ENCODE peak calls at places on chromosomes 7 and 10, in nine cellular contexts. C is right cardiac atrium, X is brain microvascular endothelial cell, J is H7, L is ascending aorta, E is AG10803, B is astrocyte of the spinal cord, O is adrenal gland, A is left ventricle myocardium inferior. N is an unnamed sample.

GRCh38 chr7:2921748-2922147 is 77.6 kb upstream of the GNA12 start:
- DNase-seq in E (no peak), C (no peak), B (no peak), O (no peak), X (no peak), J (peak; percentile 91), A (no peak), L (no peak), N (no peak)

GRCh38 chr10:131146790-131147189 is 164.7 kb downstream of the TCERG1L start:
- DNase-seq in A (no peak), X (no peak), C (no peak), J (no peak), L (no peak), E (no peak), O (peak; percentile 34), B (no peak), N (no peak)

GRCh38 chr7:18126274-18126673 is 98.6 kb upstream of the PRPS1L1 start:
- DNase-seq in A (no peak), C (no peak), E (no peak), B (no peak), J (no peak), X (no peak), O (no peak), L (no peak), N (no peak)

GRCh38 chr10:79380125-79380917 is 33.1 kb downstream of the PPIF start:
- DNase-seq in J (no peak), A (no peak), C (no peak), B (no peak), O (no peak), L (no peak), E (peak; percentile 83), X (no peak), N (no peak)

GRCh38 chr10:123424537-123424936 is 241.6 kb upstream of the GPR26 start:
- DNase-seq in A (no peak), X (no peak), C (no peak), J (no peak), E (no peak), B (no peak), O (no peak), L (no peak), N (no peak)

GRCh38 chr7:155069992-155070827 is at the start of gene HTR5A:
- DNase-seq in A (peak; percentile 74), E (peak; percentile 78), O (peak; percentile 91), B (peak; percentile 83), C (peak; percentile 85), J (peak; percentile 98), X (peak; percentile 83), L (no peak), N (peak; percentile 47)

GRCh38 chr7:147008530-147008929 is 891.9 kb downstream of the CNTNAP2 start:
- DNase-seq in C (no peak), X (no peak), B (no peak), A (no peak), O (no peak), E (no peak), J (no peak), L (no peak), N (no peak)

GRCh38 chr7:79612903-79613302 is 159.4 kb upstream of the MAGI2 start:
- DNase-seq in A (no peak), C (no peak), E (no peak), X (no peak), O (no peak), B (no peak), L (no peak), J (no peak), N (no peak)

GRCh38 chr7:47647213-47647985 is 65.5 kb upstream of the TNS3 start:
- DNase-seq in X (no peak), A (no peak), J (no peak), O (peak; percentile 40), B (no peak), C (no peak), E (no peak), L (no peak), N (peak; percentile 5)

GRCh38 chr10:69873141-69873540 is 71.4 kb downstream of the COL13A1 start:
- DNase-seq in O (no peak), C (no peak), A (no peak), J (peak; percentile 61), E (peak; percentile 44), L (no peak), X (no peak), B (no peak), N (no peak)

GRCh38 chr7:36315309-36315948 is 74.2 kb upstream of the ANLN start:
- DNase-seq in O (peak; percentile 24), X (no peak), J (peak; percentile 61), B (no peak), L (no peak), A (no peak), E (no peak), C (no peak), N (no peak)

GRCh38 chr10:96789571-96790108 is 42.5 kb upstream of the LCOR start:
- DNase-seq in J (no peak), L (no peak), O (no peak), X (no peak), A (no peak), B (peak; percentile 22), E (no peak), C (no peak), N (no peak)

GRCh38 chr7:1529383-1530116 is 952 bp upstream of the MAFK start:
- DNase-seq in E (no peak), L (no peak), C (no peak), O (no peak), B (no peak), X (no peak), J (peak; percentile 69), A (no peak), N (no peak)

GRCh38 chr7:74398426-74398825 is 55.3 kb upstream of the GTF2IRD1 start:
- DNase-seq in C (no peak), B (no peak), L (no peak), X (no peak), E (no peak), J (no peak), A (no peak), O (no peak), N (no peak)

DNA sequence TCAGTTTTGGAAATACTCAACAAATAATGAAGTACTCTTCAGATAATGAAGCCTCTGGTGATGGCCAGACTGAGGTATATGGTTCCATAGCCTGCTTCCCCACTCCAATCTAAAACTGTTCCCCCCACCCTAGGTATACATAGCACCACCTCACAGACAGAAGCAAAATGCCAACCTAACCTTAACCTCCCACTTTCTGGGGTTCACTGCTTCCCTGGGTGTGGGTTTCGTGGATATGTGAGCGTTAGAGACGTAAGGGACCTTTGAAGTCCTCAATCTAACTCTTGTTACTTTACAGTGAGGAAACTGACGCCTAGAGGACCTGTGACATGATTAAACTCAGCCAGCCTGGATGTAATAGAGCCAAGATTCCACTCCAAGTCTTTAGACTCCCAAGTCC is 1.4 kb downstream of the RHBDD2 start:
- DNase-seq in A (no peak), B (no peak), E (no peak), J (no peak), X (no peak), C (no peak), L (no peak), O (no peak), N (no peak)
- H3K4me3 ChIP-seq in A (peak overlapping the region; percentile 95), B (peak overlapping the region; percentile 93), E (peak overlapping the region; percentile 95), J (no peak overlapping the region), X (peak overlapping the region; percentile 90), C (peak overlapping the region; percentile 73), L (peak overlapping the region; percentile 67), O (peak overlapping the region; percentile 93), N (peak overlapping the region; percentile 100)

DNA sequence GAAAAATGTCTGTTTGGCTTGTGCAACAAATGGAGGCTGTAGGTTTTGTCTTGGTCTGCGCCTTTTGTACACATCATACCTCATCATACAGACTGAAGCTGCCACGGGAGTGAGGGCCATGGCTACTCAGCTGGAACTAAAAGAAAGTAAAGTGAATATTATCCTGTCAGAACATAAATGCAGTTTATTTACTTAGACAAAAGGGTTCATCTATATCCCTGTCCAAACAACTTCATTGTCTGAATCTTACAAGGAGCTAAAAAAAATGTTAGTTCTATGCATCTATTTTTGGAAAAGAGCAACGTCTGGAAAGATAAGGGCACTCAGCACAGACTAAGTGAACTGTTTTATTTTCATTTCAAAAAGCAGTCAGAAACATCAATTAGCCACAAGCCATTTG is 245.4 kb downstream of the FOXP2 start:
- DNase-seq in C (no peak), A (no peak), J (no peak), O (no peak), X (no peak), B (no peak), L (no peak), E (no peak), N (no peak)
- H3K4me3 ChIP-seq in C (no peak overlapping the region), A (no peak overlapping the region), J (no peak overlapping the region), O (no peak overlapping the region), X (no peak overlapping the region), B (no peak overlapping the region), L (no peak overlapping the region), E (no peak overlapping the region), N (no peak overlapping the region)

GRCh38 chr7:121480058-121480457 is 84.0 kb upstream of the FAM3C start:
- DNase-seq in X (no peak), C (no peak), L (no peak), B (no peak), E (no peak), O (no peak), J (no peak), A (no peak), N (no peak)
- H3K4me3 ChIP-seq in X (no peak overlapping the region), C (no peak overlapping the region), L (no peak overlapping the region), B (no peak overlapping the region), E (no peak overlapping the region), O (no peak overlapping the region), J (no peak overlapping the region), A (no peak overlapping the region), N (no peak overlapping the region)

DNA sequence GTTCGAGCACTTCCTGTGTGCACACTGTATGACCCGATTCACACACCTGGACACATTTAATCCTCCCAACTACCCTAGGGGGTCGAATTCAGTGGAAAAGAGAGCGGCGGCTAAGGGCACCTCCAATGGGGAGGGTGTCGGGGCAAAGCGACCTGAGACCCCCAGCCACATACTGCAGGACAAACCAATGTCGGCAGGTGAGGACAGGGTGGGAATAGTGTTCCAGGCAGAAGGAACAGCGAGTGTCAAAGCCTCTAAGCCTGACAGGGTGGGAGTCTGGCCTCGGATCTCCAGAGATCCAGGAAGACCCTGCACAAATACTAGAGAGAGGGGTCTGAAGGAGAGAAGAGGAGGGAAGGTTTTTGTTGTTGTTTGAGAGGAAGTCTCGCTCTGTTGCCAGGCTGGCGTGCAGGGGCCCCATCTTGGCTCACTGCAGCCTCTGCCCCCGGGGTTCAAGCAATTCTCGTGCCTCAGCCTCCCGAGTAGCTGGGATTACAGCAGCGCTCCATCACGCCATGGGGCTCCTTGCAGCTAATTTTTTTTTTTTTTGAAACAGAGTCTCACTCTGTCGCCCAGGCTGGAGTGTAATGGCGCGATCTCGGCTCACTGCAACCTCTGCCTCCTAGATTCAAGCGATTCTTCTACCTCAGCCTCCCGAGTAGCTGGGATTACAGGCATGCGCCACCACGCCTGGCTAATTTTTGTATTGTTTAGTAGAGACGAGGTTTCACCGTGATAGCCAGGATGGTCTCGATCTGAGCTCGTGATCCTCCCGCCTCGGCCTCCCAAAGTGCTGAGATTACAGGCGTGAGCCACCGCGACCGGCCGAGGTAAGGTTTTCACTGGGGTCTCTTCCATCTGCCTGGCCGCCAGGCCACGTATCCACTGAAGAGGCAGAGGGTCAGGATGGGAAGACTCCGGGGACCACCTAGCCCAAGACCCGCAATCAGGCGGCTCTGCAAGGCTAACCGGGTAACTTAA is 1.2 kb upstream of the ARPC1B start:
- DNase-seq in B (no peak), E (no peak), C (no peak), O (no peak), J (peak; percentile 25), X (no peak), L (no peak), A (no peak), N (no peak)
- H3K4me3 ChIP-seq in B (no peak overlapping the region), E (peak overlapping the region; percentile 67), C (no peak overlapping the region), O (peak overlapping the region; percentile 84), J (peak overlapping the region; percentile 95), X (no peak overlapping the region), L (peak overlapping the region; percentile 94), A (peak overlapping the region; percentile 93), N (peak overlapping the region; percentile 24)